ENCODE peak calls at places on chromosomes 4 and X, in nine cellular contexts. G is fibroblast of gingiva; P is naive thymus-derived CD8-positive, alpha-beta T cell; V is head of caudate nucleus; A is M059J; M is T-helper 2 cell; K is KBM-7; B is type B pancreatic cell; Y is activated CD4-positive, alpha-beta T cell treated with anti-CD3 and anti-CD28 coated beads, Interleukin-2, amount 10 ng/mL, durations not matched to agents 7 days and 5 days. J is an unnamed sample.
A peak's percentile ranks its signal among the peaks of the same experiment; 100 is the strongest.

GRCh38 chrX:119189586-119189985 is 46.5 kb upstream of the PGRMC1 start:
- DNase-seq in G (peak; percentile 85), V (no peak), K (no peak), P (no peak), Y (no peak), A (no peak), M (no peak), B (no peak), J (no peak)

GRCh38 chr4:151644625-151645024 is 116.2 kb downstream of the GATB start:
- DNase-seq in P (no peak), M (no peak), V (no peak), K (peak; percentile 23), B (no peak), A (peak; percentile 2), Y (no peak), G (no peak), J (no peak)

GRCh38 chr4:129839687-129840086 is 743.7 kb downstream of the C4orf33 start:
- DNase-seq in Y (no peak), A (no peak), P (no peak), B (no peak), G (no peak), K (no peak), V (no peak), M (no peak), J (no peak)

GRCh38 chrX:46573896-46574336 is 351 bp downstream of the CHST7 start:
- DNase-seq in P (peak; percentile 70), Y (peak; percentile 82), V (no peak), M (peak; percentile 33), G (peak; percentile 52), A (peak; percentile 81), B (no peak), K (peak; percentile 74), J (peak; percentile 29)

GRCh38 chr4:103098331-103098730 is 1.3 kb downstream of the BDH2 start:
- DNase-seq in P (no peak), M (no peak), V (no peak), A (no peak), K (no peak), Y (no peak), G (no peak), B (no peak), J (no peak)

GRCh38 chr4:183960021-183960420 is 54.9 kb downstream of the STOX2 start:
- DNase-seq in Y (no peak), B (no peak), K (no peak), G (no peak), M (no peak), P (no peak), A (peak; percentile 2), V (peak; percentile 92), J (peak; percentile 62)

GRCh38 chr4:120850048-120850599 is 72.4 kb downstream of the PRDM5 start:
- DNase-seq in V (no peak), P (no peak), G (peak; percentile 75), A (peak; percentile 17), K (no peak), M (no peak), B (no peak), Y (no peak), J (peak; percentile 4)

GRCh38 chr4:72205831-72206230 is 174.0 kb downstream of the NPFFR2 start:
- DNase-seq in B (no peak), A (no peak), M (no peak), K (no peak), Y (no peak), P (no peak), V (no peak), G (no peak), J (no peak)

GRCh38 chr4:150510176-150510875 is 71.6 kb upstream of the MAB21L2 start:
- DNase-seq in P (no peak), A (peak; percentile 40), B (no peak), K (no peak), G (peak; percentile 86), Y (no peak), M (no peak), V (no peak), J (no peak)

GRCh38 chr4:163109967-163110366 is 56.7 kb downstream of the NAF1 start:
- DNase-seq in M (no peak), Y (peak; percentile 9), B (no peak), P (no peak), K (no peak), A (no peak), G (peak; percentile 7), V (no peak), J (no peak)

GRCh38 chr4:82785248-82786003 is 13.2 kb downstream of the SCD5 start:
- DNase-seq in P (no peak), M (no peak), K (peak; percentile 61), G (peak; percentile 70), A (peak; percentile 91), V (no peak), B (no peak), Y (no peak), J (peak; percentile 84)

GRCh38 chr4:158444621-158445020 is 77.1 kb upstream of the RXFP1 start:
- DNase-seq in P (no peak), K (no peak), A (peak; percentile 54), V (no peak), G (peak; percentile 31), B (no peak), M (no peak), Y (no peak), J (peak; percentile 8)

GRCh38 chr4:147901388-147901787 is 169.5 kb downstream of the ARHGAP10 start:
- DNase-seq in V (no peak), Y (no peak), G (peak; percentile 16), K (no peak), M (no peak), A (no peak), P (no peak), B (no peak), J (no peak)

GRCh38 chr4:27006247-27006603 is 145.6 kb downstream of the STIM2 start:
- DNase-seq in Y (no peak), K (no peak), M (no peak), A (no peak), G (peak; percentile 47), V (no peak), B (no peak), P (no peak), J (no peak)

GRCh38 chr4:2436301-2436700 is 17.5 kb downstream of the CFAP99 start:
- DNase-seq in B (no peak), Y (no peak), K (no peak), P (no peak), A (peak; percentile 20), G (peak; percentile 76), V (peak; percentile 59), M (no peak), J (no peak)

GRCh38 chr4:85966308-85966882 is 393.5 kb downstream of the MAPK10 start:
- DNase-seq in M (no peak), K (no peak), G (peak; percentile 42), A (no peak), P (no peak), B (no peak), Y (no peak), V (no peak), J (no peak)

GRCh38 chr4:41940834-41941233 is 5.6 kb downstream of the TMEM33 start:
- DNase-seq in A (no peak), B (no peak), P (no peak), G (no peak), M (no peak), Y (no peak), K (no peak), V (no peak), J (no peak)

GRCh38 chrX:50579955-50580354 is 109.3 kb upstream of the DGKK start:
- DNase-seq in K (peak; percentile 64), V (peak; percentile 22), B (no peak), A (peak; percentile 64), P (peak; percentile 2), Y (peak; percentile 45), G (peak; percentile 19), M (no peak), J (peak; percentile 24)

GRCh38 chr4:59535541-59535940 is 1664.6 kb upstream of the ADGRL3 start:
- DNase-seq in Y (no peak), M (no peak), B (no peak), G (no peak), A (no peak), V (no peak), P (no peak), K (no peak), J (no peak)

GRCh38 chr4:180870623-180871022 is 1372.6 kb upstream of the TENM3 start:
- DNase-seq in Y (no peak), V (no peak), G (no peak), K (no peak), P (no peak), M (no peak), B (no peak), A (no peak), J (no peak)

J was measured in A172.